ENCODE peak calls at places on chromosomes 11 and 22, in six cellular contexts. One of them, this sample, is unnamed.

GRCh38 chr11:31720225-31720624 is 90.9 kb downstream of the PAX6 start:
- DNase-seq in HepG2: no peak
- DNase-seq in H1: no peak
- DNase-seq in HCT116: no peak
- DNase-seq in SK-N-SH: no peak
- DNase-seq in K562: no peak
- DNase-seq in this sample: no peak

GRCh38 chr22:37169412-37169811 is 18.6 kb downstream of the C1QTNF6 start:
- DNase-seq in HCT116: no peak
- DNase-seq in HepG2: no peak
- DNase-seq in H1: no peak
- DNase-seq in K562: no peak
- DNase-seq in SK-N-SH: no peak
- DNase-seq in this sample: no peak

GRCh38 chr11:116862951-116863350 is 25.5 kb upstream of the APOA1 start:
- DNase-seq in HCT116: no peak
- DNase-seq in K562: no peak
- DNase-seq in HepG2: no peak
- DNase-seq in SK-N-SH: no peak
- DNase-seq in H1: no peak
- DNase-seq in this sample: no peak

GRCh38 chr22:17891427-17892167 is 117.3 kb upstream of the BID start:
- DNase-seq in HepG2: peak; percentile 7
- DNase-seq in K562: peak; percentile 51
- DNase-seq in H1: peak; percentile 64
- DNase-seq in SK-N-SH: peak; percentile 62
- DNase-seq in HCT116: no peak
- DNase-seq in this sample: peak; percentile 19

GRCh38 chr11:33933607-33934006 is 41.7 kb upstream of the LMO2 start:
- DNase-seq in K562: no peak
- DNase-seq in SK-N-SH: no peak
- DNase-seq in HepG2: no peak
- DNase-seq in H1: no peak
- DNase-seq in HCT116: no peak
- DNase-seq in this sample: no peak

GRCh38 chr11:1574256-1575242 is 2.5 kb upstream of the DUSP8 start:
- DNase-seq in SK-N-SH: peak; percentile 89
- DNase-seq in K562: peak; percentile 86
- DNase-seq in HCT116: no peak
- DNase-seq in HepG2: no peak
- DNase-seq in H1: peak; percentile 85
- DNase-seq in this sample: peak; percentile 68

GRCh38 chr11:105100206-105100605 is 39.4 kb downstream of the CARD18 start:
- DNase-seq in K562: no peak
- DNase-seq in HepG2: no peak
- DNase-seq in HCT116: no peak
- DNase-seq in H1: no peak
- DNase-seq in SK-N-SH: no peak
- DNase-seq in this sample: peak; percentile 13

GRCh38 chr11:118060879-118061278 is 16.0 kb upstream of the TMPRSS4 start:
- DNase-seq in SK-N-SH: no peak
- DNase-seq in HCT116: no peak
- DNase-seq in H1: no peak
- DNase-seq in K562: peak; percentile 49
- DNase-seq in HepG2: no peak
- DNase-seq in this sample: peak; percentile 38

GRCh38 chr11:45079943-45080719 is 66.3 kb upstream of the PRDM11 start:
- DNase-seq in HepG2: no peak
- DNase-seq in SK-N-SH: no peak
- DNase-seq in H1: no peak
- DNase-seq in K562: no peak
- DNase-seq in HCT116: no peak
- DNase-seq in this sample: no peak

GRCh38 chr11:43735931-43736330 is 55.4 kb downstream of the HSD17B12 start:
- DNase-seq in H1: no peak
- DNase-seq in SK-N-SH: no peak
- DNase-seq in HepG2: no peak
- DNase-seq in HCT116: no peak
- DNase-seq in K562: no peak
- DNase-seq in this sample: no peak

DNA sequence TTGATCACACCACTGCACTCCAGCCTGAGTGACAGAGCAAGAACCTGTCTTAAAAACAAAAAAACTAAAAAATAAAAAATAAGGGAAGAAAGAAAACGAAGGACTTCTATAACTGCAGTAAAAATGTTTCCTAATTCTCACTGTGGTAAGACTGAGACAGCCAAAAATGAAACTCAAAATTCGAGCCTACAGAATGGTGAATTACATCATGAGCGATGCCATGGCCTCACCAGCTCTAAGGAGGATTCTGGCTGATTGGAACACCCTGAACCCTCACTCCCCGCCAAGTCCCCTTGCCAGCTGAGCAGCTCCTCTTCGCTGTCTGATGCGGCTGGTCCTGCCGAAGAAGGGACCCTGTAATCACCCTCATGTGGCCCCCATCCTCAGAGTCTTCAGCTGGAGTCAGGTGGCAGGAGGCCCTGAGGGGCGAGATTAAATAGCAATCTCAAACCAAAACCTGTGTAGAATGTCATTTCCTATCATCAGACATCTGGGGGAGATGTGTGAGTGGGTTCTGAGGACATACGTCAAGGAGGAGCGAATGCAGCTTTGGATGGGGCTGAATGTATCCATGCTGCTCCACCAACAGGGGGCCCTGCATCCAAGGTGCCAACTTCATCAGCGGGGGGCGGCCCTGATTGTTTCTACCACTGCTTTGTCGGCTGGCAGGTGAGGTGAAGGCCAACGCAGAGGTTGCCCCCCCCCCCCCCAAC is 29.2 kb downstream of the PDGFB start:
- DNase-seq in HepG2: no peak
- DNase-seq in H1: peak; percentile 67
- DNase-seq in SK-N-SH: no peak
- DNase-seq in HCT116: peak; percentile 35
- DNase-seq in K562: peak; percentile 50
- DNase-seq in this sample: peak; percentile 24
- TF ChIP-seq JUND in HepG2: no peak
- TF ChIP-seq JUND in H1: no peak
- TF ChIP-seq JUND in SK-N-SH: no peak
- TF ChIP-seq JUND in HCT116: no peak
- TF ChIP-seq JUND in K562: no peak
- TF ChIP-seq JUND in this sample: no peak

GRCh38 chr11:10108901-10109665 is 184.9 kb downstream of the SBF2 start:
- DNase-seq in HCT116: no peak
- DNase-seq in K562: no peak
- DNase-seq in H1: no peak
- DNase-seq in HepG2: no peak
- DNase-seq in SK-N-SH: no peak
- DNase-seq in this sample: no peak
- TF ChIP-seq JUND in HCT116: no peak
- TF ChIP-seq JUND in K562: no peak
- TF ChIP-seq JUND in H1: no peak
- TF ChIP-seq JUND in HepG2: no peak
- TF ChIP-seq JUND in SK-N-SH: no peak
- TF ChIP-seq JUND in this sample: no peak

DNA sequence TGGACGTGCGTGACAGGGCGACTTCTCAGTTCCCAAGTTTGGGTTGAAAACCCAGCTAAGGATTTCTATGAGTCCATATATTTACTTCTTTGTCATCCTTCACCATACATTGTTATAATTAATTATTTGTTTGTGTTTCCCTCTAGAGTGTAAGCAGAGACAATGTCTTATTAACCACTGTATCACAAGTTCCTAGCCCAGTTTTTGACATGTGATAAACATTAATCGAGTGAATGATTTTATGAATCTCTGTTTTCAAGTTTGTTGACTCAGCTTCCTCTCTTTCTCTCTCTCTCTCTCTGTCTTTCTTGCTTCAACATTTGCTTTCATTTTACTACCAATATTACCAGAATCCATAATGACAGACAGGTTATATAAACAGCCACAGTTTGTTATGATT is 1259.6 kb upstream of the TENM4 start:
- DNase-seq in HepG2: no peak
- DNase-seq in HCT116: no peak
- DNase-seq in H1: no peak
- DNase-seq in K562: no peak
- DNase-seq in SK-N-SH: no peak
- DNase-seq in this sample: no peak
- TF ChIP-seq JUND in HepG2: no peak
- TF ChIP-seq JUND in HCT116: no peak
- TF ChIP-seq JUND in H1: no peak
- TF ChIP-seq JUND in K562: no peak
- TF ChIP-seq JUND in SK-N-SH: no peak
- TF ChIP-seq JUND in this sample: no peak

DNA sequence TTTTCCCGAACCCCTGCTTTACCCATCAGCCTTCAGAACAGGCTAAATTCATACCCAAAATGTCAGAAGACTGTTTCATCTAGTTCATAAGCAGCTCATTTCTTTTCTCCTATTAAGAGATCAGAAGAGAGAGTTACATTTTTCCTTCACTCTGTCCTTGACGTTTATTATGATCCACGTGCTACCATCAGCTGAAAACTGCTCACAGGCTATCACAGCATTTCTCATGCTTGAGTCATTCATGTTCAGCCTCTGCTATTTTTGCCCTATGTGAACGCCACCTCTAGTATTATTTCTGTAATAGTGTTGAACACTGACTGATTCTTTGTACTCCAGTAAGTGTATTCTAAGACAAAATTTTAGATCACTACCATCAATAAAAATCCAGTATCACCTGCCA is 51.9 kb downstream of the SLC1A2 start:
- DNase-seq in K562: no peak
- DNase-seq in HCT116: no peak
- DNase-seq in H1: no peak
- DNase-seq in HepG2: no peak
- DNase-seq in SK-N-SH: no peak
- DNase-seq in this sample: no peak
- TF ChIP-seq JUND in K562: no peak
- TF ChIP-seq JUND in HCT116: no peak
- TF ChIP-seq JUND in H1: no peak
- TF ChIP-seq JUND in HepG2: no peak
- TF ChIP-seq JUND in SK-N-SH: peak; percentile 78
- TF ChIP-seq JUND in this sample: no peak

DNA sequence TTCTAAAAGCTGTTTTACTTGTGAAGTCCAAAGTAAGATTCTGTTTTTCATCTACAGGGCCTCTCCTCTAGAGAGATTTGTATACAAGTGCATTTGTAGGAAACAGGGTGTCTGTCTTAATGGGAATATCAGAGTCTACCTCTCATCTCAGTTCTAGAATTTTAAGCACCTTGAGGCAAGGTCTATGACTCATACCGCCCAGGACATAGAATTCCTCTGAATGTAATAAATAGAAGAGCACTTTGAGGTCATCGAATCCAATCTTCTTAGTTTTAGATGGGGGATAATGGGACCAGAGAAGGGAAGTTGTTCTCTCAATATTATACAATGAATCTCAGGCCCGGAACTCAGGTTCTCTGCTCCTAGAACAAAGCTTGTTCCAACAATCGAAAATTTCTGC is 101.8 kb upstream of the TIMP3 start:
- DNase-seq in K562: no peak
- DNase-seq in HepG2: no peak
- DNase-seq in SK-N-SH: no peak
- DNase-seq in HCT116: no peak
- DNase-seq in H1: no peak
- DNase-seq in this sample: no peak
- TF ChIP-seq JUND in K562: no peak
- TF ChIP-seq JUND in HepG2: no peak
- TF ChIP-seq JUND in SK-N-SH: no peak
- TF ChIP-seq JUND in HCT116: no peak
- TF ChIP-seq JUND in H1: no peak
- TF ChIP-seq JUND in this sample: no peak

This sample was measured in T47D.